ENCODE peak calls at places on chromosome 6, in five cellular contexts. One of them, this sample, is unnamed.

GRCh38 chr6:13220266-13220665 is 108.1 kb downstream of the TBC1D7 start:
- DNase-seq in NCI-H774: no peak
- DNase-seq in activated T-cell treated with anti-CD3 and anti-CD28 coated beads, Interleukin-2, amount 50 U/mL, for 72 hours: no peak
- DNase-seq in mammary epithelial cell: no peak
- DNase-seq in Caki2: no peak
- DNase-seq in this sample: no peak

GRCh38 chr6:39870950-39871349 is 63.3 kb downstream of the MOCS1 start:
- DNase-seq in NCI-H774: no peak
- DNase-seq in activated T-cell treated with anti-CD3 and anti-CD28 coated beads, Interleukin-2, amount 50 U/mL, for 72 hours: no peak
- DNase-seq in mammary epithelial cell: no peak
- DNase-seq in Caki2: no peak
- DNase-seq in this sample: no peak

GRCh38 chr6:56764081-56764566 is 121.4 kb upstream of the DST start:
- DNase-seq in NCI-H774: no peak
- DNase-seq in activated T-cell treated with anti-CD3 and anti-CD28 coated beads, Interleukin-2, amount 50 U/mL, for 72 hours: no peak
- DNase-seq in mammary epithelial cell: peak; percentile 62
- DNase-seq in Caki2: peak; percentile 69
- DNase-seq in this sample: peak; percentile 64

GRCh38 chr6:114659513-114659912 is 316.7 kb upstream of the HS3ST5 start:
- DNase-seq in NCI-H774: no peak
- DNase-seq in activated T-cell treated with anti-CD3 and anti-CD28 coated beads, Interleukin-2, amount 50 U/mL, for 72 hours: no peak
- DNase-seq in mammary epithelial cell: no peak
- DNase-seq in Caki2: no peak
- DNase-seq in this sample: no peak

GRCh38 chr6:116561377-116562018 is 7.9 kb downstream of the CALHM4 start:
- DNase-seq in NCI-H774: peak; percentile 59
- DNase-seq in activated T-cell treated with anti-CD3 and anti-CD28 coated beads, Interleukin-2, amount 50 U/mL, for 72 hours: peak; percentile 64
- DNase-seq in mammary epithelial cell: peak; percentile 58
- DNase-seq in Caki2: peak; percentile 43
- DNase-seq in this sample: peak; percentile 75

GRCh38 chr6:14555804-14556203 is 438.2 kb downstream of the CD83 start:
- DNase-seq in NCI-H774: no peak
- DNase-seq in activated T-cell treated with anti-CD3 and anti-CD28 coated beads, Interleukin-2, amount 50 U/mL, for 72 hours: no peak
- DNase-seq in mammary epithelial cell: no peak
- DNase-seq in Caki2: no peak
- DNase-seq in this sample: no peak

GRCh38 chr6:49151461-49151860 is 311.6 kb downstream of the MMUT start:
- DNase-seq in NCI-H774: no peak
- DNase-seq in activated T-cell treated with anti-CD3 and anti-CD28 coated beads, Interleukin-2, amount 50 U/mL, for 72 hours: no peak
- DNase-seq in mammary epithelial cell: no peak
- DNase-seq in Caki2: no peak
- DNase-seq in this sample: no peak

GRCh38 chr6:14501914-14502313 is 384.3 kb downstream of the CD83 start:
- DNase-seq in NCI-H774: no peak
- DNase-seq in activated T-cell treated with anti-CD3 and anti-CD28 coated beads, Interleukin-2, amount 50 U/mL, for 72 hours: no peak
- DNase-seq in mammary epithelial cell: no peak
- DNase-seq in Caki2: no peak
- DNase-seq in this sample: peak; percentile 36

GRCh38 chr6:150426198-150426597 is 57.4 kb downstream of the IYD start:
- DNase-seq in NCI-H774: no peak
- DNase-seq in activated T-cell treated with anti-CD3 and anti-CD28 coated beads, Interleukin-2, amount 50 U/mL, for 72 hours: no peak
- DNase-seq in mammary epithelial cell: no peak
- DNase-seq in Caki2: no peak
- DNase-seq in this sample: no peak

GRCh38 chr6:157981395-157982296 is at the start of gene SYNJ2:
- DNase-seq in NCI-H774: peak; percentile 78
- DNase-seq in activated T-cell treated with anti-CD3 and anti-CD28 coated beads, Interleukin-2, amount 50 U/mL, for 72 hours: peak; percentile 87
- DNase-seq in mammary epithelial cell: peak; percentile 78
- DNase-seq in Caki2: peak; percentile 71
- DNase-seq in this sample: peak; percentile 86

GRCh38 chr6:142883011-142883410 is 62.0 kb downstream of the HIVEP2 start:
- DNase-seq in NCI-H774: no peak
- DNase-seq in activated T-cell treated with anti-CD3 and anti-CD28 coated beads, Interleukin-2, amount 50 U/mL, for 72 hours: no peak
- DNase-seq in mammary epithelial cell: no peak
- DNase-seq in Caki2: no peak
- DNase-seq in this sample: no peak

GRCh38 chr6:136225496-136225895 is 24.6 kb downstream of the MTFR2 start:
- DNase-seq in NCI-H774: no peak
- DNase-seq in activated T-cell treated with anti-CD3 and anti-CD28 coated beads, Interleukin-2, amount 50 U/mL, for 72 hours: peak; percentile 26
- DNase-seq in mammary epithelial cell: peak; percentile 33
- DNase-seq in Caki2: no peak
- DNase-seq in this sample: peak; percentile 39

GRCh38 chr6:132214716-132215115 is 186.6 kb downstream of the MOXD1 start:
- DNase-seq in NCI-H774: no peak
- DNase-seq in activated T-cell treated with anti-CD3 and anti-CD28 coated beads, Interleukin-2, amount 50 U/mL, for 72 hours: no peak
- DNase-seq in mammary epithelial cell: no peak
- DNase-seq in Caki2: no peak
- DNase-seq in this sample: no peak

GRCh38 chr6:26401987-26402658 is at the start of gene BTN3A1:
- DNase-seq in NCI-H774: peak; percentile 72
- DNase-seq in activated T-cell treated with anti-CD3 and anti-CD28 coated beads, Interleukin-2, amount 50 U/mL, for 72 hours: peak; percentile 80
- DNase-seq in mammary epithelial cell: peak; percentile 77
- DNase-seq in Caki2: peak; percentile 87
- DNase-seq in this sample: peak; percentile 69

GRCh38 chr6:56692586-56693245 is 50.0 kb upstream of the DST start:
- DNase-seq in NCI-H774: no peak
- DNase-seq in activated T-cell treated with anti-CD3 and anti-CD28 coated beads, Interleukin-2, amount 50 U/mL, for 72 hours: no peak
- DNase-seq in mammary epithelial cell: no peak
- DNase-seq in Caki2: peak; percentile 41
- DNase-seq in this sample: peak; percentile 34

GRCh38 chr6:146878564-146879343 is 280.0 kb downstream of the ADGB start:
- DNase-seq in NCI-H774: no peak
- DNase-seq in activated T-cell treated with anti-CD3 and anti-CD28 coated beads, Interleukin-2, amount 50 U/mL, for 72 hours: no peak
- DNase-seq in mammary epithelial cell: peak; percentile 45
- DNase-seq in Caki2: no peak
- DNase-seq in this sample: peak; percentile 69

GRCh38 chr6:35601331-35602132 is 87.2 kb downstream of the FKBP5 start:
- DNase-seq in NCI-H774: no peak
- DNase-seq in activated T-cell treated with anti-CD3 and anti-CD28 coated beads, Interleukin-2, amount 50 U/mL, for 72 hours: peak; percentile 60
- DNase-seq in mammary epithelial cell: peak; percentile 84
- DNase-seq in Caki2: peak; percentile 80
- DNase-seq in this sample: peak; percentile 86

GRCh38 chr6:79089552-79090404 is 11.7 kb upstream of the PHIP start:
- DNase-seq in NCI-H774: no peak
- DNase-seq in activated T-cell treated with anti-CD3 and anti-CD28 coated beads, Interleukin-2, amount 50 U/mL, for 72 hours: no peak
- DNase-seq in mammary epithelial cell: no peak
- DNase-seq in Caki2: no peak
- DNase-seq in this sample: no peak

GRCh38 chr6:133184798-133185380 is 56.3 kb upstream of the EYA4 start:
- DNase-seq in NCI-H774: peak; percentile 22
- DNase-seq in activated T-cell treated with anti-CD3 and anti-CD28 coated beads, Interleukin-2, amount 50 U/mL, for 72 hours: no peak
- DNase-seq in mammary epithelial cell: no peak
- DNase-seq in Caki2: no peak
- DNase-seq in this sample: peak; percentile 44

GRCh38 chr6:119347466-119348307 is 1.9 kb downstream of the MAN1A1 start:
- DNase-seq in NCI-H774: no peak
- DNase-seq in activated T-cell treated with anti-CD3 and anti-CD28 coated beads, Interleukin-2, amount 50 U/mL, for 72 hours: peak; percentile 53
- DNase-seq in mammary epithelial cell: no peak
- DNase-seq in Caki2: no peak
- DNase-seq in this sample: no peak

GRCh38 chr6:29970711-29971110 is 28.4 kb downstream of the HLA-A start:
- DNase-seq in NCI-H774: no peak
- DNase-seq in activated T-cell treated with anti-CD3 and anti-CD28 coated beads, Interleukin-2, amount 50 U/mL, for 72 hours: no peak
- DNase-seq in mammary epithelial cell: no peak
- DNase-seq in Caki2: no peak
- DNase-seq in this sample: no peak